ENCODE peak calls at places on chromosomes 6 and 20, in four cellular contexts. One of them, this sample, is unnamed.

GRCh38 chr20:63289311-63290135 is 3.5 kb upstream of the COL20A1 start:
- DNase-seq in CD4-positive, alpha-beta T cell: no peak
- DNase-seq in NCI-H1092 treated with DMSO at 0.1 percent for 48 hours: no peak
- DNase-seq in AG04449: no peak
- DNase-seq in this sample: no peak

GRCh38 chr6:168192195-168192900 is 113.3 kb upstream of the FRMD1 start:
- DNase-seq in CD4-positive, alpha-beta T cell: no peak
- DNase-seq in NCI-H1092 treated with DMSO at 0.1 percent for 48 hours: peak
- DNase-seq in AG04449: no peak
- DNase-seq in this sample: no peak

GRCh38 chr6:138401960-138402832 is 1.8 kb upstream of the HEBP2 start:
- DNase-seq in CD4-positive, alpha-beta T cell: no peak
- DNase-seq in NCI-H1092 treated with DMSO at 0.1 percent for 48 hours: no peak
- DNase-seq in AG04449: no peak
- DNase-seq in this sample: no peak

GRCh38 chr20:59141818-59142581 is 21.6 kb upstream of the ZNF831 start:
- DNase-seq in CD4-positive, alpha-beta T cell: no peak
- DNase-seq in NCI-H1092 treated with DMSO at 0.1 percent for 48 hours: no peak
- DNase-seq in AG04449: no peak
- DNase-seq in this sample: no peak

GRCh38 chr6:14118091-14118439 is 493 bp downstream of the CD83 start:
- DNase-seq in CD4-positive, alpha-beta T cell: no peak
- DNase-seq in NCI-H1092 treated with DMSO at 0.1 percent for 48 hours: no peak
- DNase-seq in AG04449: no peak
- DNase-seq in this sample: no peak

GRCh38 chr6:158816329-158816728 is 2.8 kb downstream of the EZR start:
- DNase-seq in CD4-positive, alpha-beta T cell: no peak
- DNase-seq in NCI-H1092 treated with DMSO at 0.1 percent for 48 hours: no peak
- DNase-seq in AG04449: no peak
- DNase-seq in this sample: no peak

GRCh38 chr6:144413418-144413817 is 128.3 kb downstream of the UTRN start:
- DNase-seq in CD4-positive, alpha-beta T cell: no peak
- DNase-seq in NCI-H1092 treated with DMSO at 0.1 percent for 48 hours: no peak
- DNase-seq in AG04449: no peak
- DNase-seq in this sample: no peak

GRCh38 chr20:23078351-23078993 is 7.7 kb downstream of the CD93 start:
- DNase-seq in CD4-positive, alpha-beta T cell: no peak
- DNase-seq in NCI-H1092 treated with DMSO at 0.1 percent for 48 hours: no peak
- DNase-seq in AG04449: no peak
- DNase-seq in this sample: no peak

GRCh38 chr6:17600527-17601388 is 656 bp downstream of the FAM8A1 start:
- DNase-seq in CD4-positive, alpha-beta T cell: peak
- DNase-seq in NCI-H1092 treated with DMSO at 0.1 percent for 48 hours: peak
- DNase-seq in AG04449: no peak
- DNase-seq in this sample: peak

GRCh38 chr6:53666271-53666626 is 693 bp upstream of the KLHL31 start:
- DNase-seq in CD4-positive, alpha-beta T cell: no peak
- DNase-seq in NCI-H1092 treated with DMSO at 0.1 percent for 48 hours: no peak
- DNase-seq in AG04449: no peak
- DNase-seq in this sample: no peak

GRCh38 chr20:10611357-10611756 is 62.4 kb downstream of the JAG1 start:
- DNase-seq in CD4-positive, alpha-beta T cell: no peak
- DNase-seq in NCI-H1092 treated with DMSO at 0.1 percent for 48 hours: no peak
- DNase-seq in AG04449: no peak
- DNase-seq in this sample: no peak

GRCh38 chr20:38434310-38434741 is 802 bp downstream of the SNHG17 start:
- DNase-seq in CD4-positive, alpha-beta T cell: peak
- DNase-seq in NCI-H1092 treated with DMSO at 0.1 percent for 48 hours: no peak
- DNase-seq in AG04449: no peak
- DNase-seq in this sample: no peak

This sample was measured in T-helper 1 cell.